ENCODE peak calls at places on chromosomes 6 and 20, in six cellular contexts. One of them, this sample, is unnamed. For H3K9me3, the result is how much of the 10 kb centered on the place peaks cover.

GRCh38 chr20:57897156-57897874 is 187.5 kb upstream of the PMEPA1 start:
- DNase-seq in ovary: no peak
- DNase-seq in fibroblast of lung: no peak
- DNase-seq in lower lobe of right lung: no peak
- DNase-seq in OCI-LY7: no peak
- DNase-seq in cardiac muscle cell: no peak
- DNase-seq in this sample: no peak

GRCh38 chr6:4788482-4788881 is 12.3 kb downstream of the CDYL start:
- DNase-seq in cardiac muscle cell: no peak
- DNase-seq in fibroblast of lung: no peak
- DNase-seq in ovary: no peak
- DNase-seq in OCI-LY7: no peak
- DNase-seq in lower lobe of right lung: no peak
- DNase-seq in this sample: no peak

GRCh38 chr20:1983311-1983710 is 10.5 kb downstream of the PDYN start:
- DNase-seq in cardiac muscle cell: no peak
- DNase-seq in OCI-LY7: no peak
- DNase-seq in lower lobe of right lung: no peak
- DNase-seq in fibroblast of lung: no peak
- DNase-seq in ovary: no peak
- DNase-seq in this sample: no peak

GRCh38 chr6:159279790-159280277 is 110.6 kb downstream of the FNDC1 start:
- DNase-seq in OCI-LY7: no peak
- DNase-seq in ovary: no peak
- DNase-seq in lower lobe of right lung: no peak
- DNase-seq in cardiac muscle cell: peak
- DNase-seq in fibroblast of lung: no peak
- DNase-seq in this sample: no peak

GRCh38 chr20:25000268-25000801 is 7.8 kb upstream of the APMAP start:
- DNase-seq in fibroblast of lung: peak
- DNase-seq in cardiac muscle cell: peak
- DNase-seq in ovary: peak
- DNase-seq in lower lobe of right lung: peak
- DNase-seq in OCI-LY7: no peak
- DNase-seq in this sample: no peak

GRCh38 chr6:146470091-146470770 is 73.4 kb upstream of the RAB32 start:
- DNase-seq in ovary: no peak
- DNase-seq in lower lobe of right lung: no peak
- DNase-seq in cardiac muscle cell: no peak
- DNase-seq in fibroblast of lung: no peak
- DNase-seq in OCI-LY7: no peak
- DNase-seq in this sample: no peak

GRCh38 chr6:155275808-155276480 is 12.1 kb downstream of the CLDN20 start:
- DNase-seq in OCI-LY7: no peak
- DNase-seq in lower lobe of right lung: no peak
- DNase-seq in ovary: no peak
- DNase-seq in cardiac muscle cell: peak
- DNase-seq in fibroblast of lung: no peak
- DNase-seq in this sample: no peak

GRCh38 chr20:37343994-37344355 is 2.0 kb upstream of the SRC start:
- DNase-seq in cardiac muscle cell: no peak
- DNase-seq in lower lobe of right lung: no peak
- DNase-seq in fibroblast of lung: no peak
- DNase-seq in ovary: no peak
- DNase-seq in OCI-LY7: no peak
- DNase-seq in this sample: no peak

GRCh38 chr6:31474871-31475286 is 23.1 kb upstream of the MICB start:
- DNase-seq in fibroblast of lung: no peak
- DNase-seq in cardiac muscle cell: no peak
- DNase-seq in OCI-LY7: no peak
- DNase-seq in lower lobe of right lung: no peak
- DNase-seq in ovary: no peak
- DNase-seq in this sample: peak

GRCh38 chr6:169263836-169264608 is 10.4 kb upstream of the THBS2 start:
- DNase-seq in cardiac muscle cell: peak
- DNase-seq in lower lobe of right lung: no peak
- DNase-seq in fibroblast of lung: peak
- DNase-seq in OCI-LY7: no peak
- DNase-seq in ovary: no peak
- DNase-seq in this sample: no peak

GRCh38 chr6:159252955-159253508 is 83.8 kb downstream of the FNDC1 start:
- DNase-seq in fibroblast of lung: peak
- DNase-seq in lower lobe of right lung: no peak
- DNase-seq in ovary: no peak
- DNase-seq in OCI-LY7: peak
- DNase-seq in cardiac muscle cell: peak
- DNase-seq in this sample: peak

GRCh38 chr20:45853484-45853883 is 3.7 kb downstream of the ACOT8 start:
- DNase-seq in lower lobe of right lung: no peak
- DNase-seq in cardiac muscle cell: no peak
- DNase-seq in OCI-LY7: no peak
- DNase-seq in ovary: no peak
- DNase-seq in fibroblast of lung: no peak
- DNase-seq in this sample: no peak

GRCh38 chr6:151807513-151808330 is at the start of gene ESR1:
- DNase-seq in OCI-LY7: no peak
- DNase-seq in cardiac muscle cell: peak
- DNase-seq in fibroblast of lung: peak
- DNase-seq in ovary: peak
- DNase-seq in lower lobe of right lung: peak
- DNase-seq in this sample: peak

GRCh38 chr6:39956951-39957350 is 22.7 kb upstream of the MOCS1 start:
- DNase-seq in lower lobe of right lung: no peak
- DNase-seq in ovary: no peak
- DNase-seq in fibroblast of lung: no peak
- DNase-seq in OCI-LY7: no peak
- DNase-seq in cardiac muscle cell: peak
- DNase-seq in this sample: no peak

GRCh38 chr20:36462440-36463211 is 78.7 kb upstream of the MYL9 start:
- DNase-seq in cardiac muscle cell: peak
- DNase-seq in fibroblast of lung: peak
- DNase-seq in lower lobe of right lung: peak
- DNase-seq in ovary: peak
- DNase-seq in OCI-LY7: peak
- DNase-seq in this sample: no peak

GRCh38 chr6:22886881-22887581 is 317.7 kb downstream of the HDGFL1 start:
- DNase-seq in ovary: no peak
- DNase-seq in lower lobe of right lung: no peak
- DNase-seq in cardiac muscle cell: peak
- DNase-seq in fibroblast of lung: no peak
- DNase-seq in OCI-LY7: no peak
- DNase-seq in this sample: no peak

GRCh38 chr6:169162968-169163903 is 90.4 kb downstream of the THBS2 start:
- DNase-seq in lower lobe of right lung: no peak
- DNase-seq in fibroblast of lung: peak
- DNase-seq in cardiac muscle cell: peak
- DNase-seq in OCI-LY7: no peak
- DNase-seq in ovary: peak
- DNase-seq in this sample: no peak

GRCh38 chr6:35703554-35703953 is 14.8 kb upstream of the FKBP5 start:
- DNase-seq in cardiac muscle cell: no peak
- DNase-seq in lower lobe of right lung: no peak
- DNase-seq in fibroblast of lung: no peak
- DNase-seq in ovary: no peak
- DNase-seq in OCI-LY7: peak
- DNase-seq in this sample: no peak

GRCh38 chr6:5351552-5351951 is 90.2 kb downstream of the FARS2 start:
- DNase-seq in fibroblast of lung: no peak
- DNase-seq in lower lobe of right lung: no peak
- DNase-seq in cardiac muscle cell: no peak
- DNase-seq in OCI-LY7: no peak
- DNase-seq in ovary: no peak
- DNase-seq in this sample: no peak

GRCh38 chr20:45911486-45912343 is at the start of gene PLTP:
- DNase-seq in fibroblast of lung: peak
- DNase-seq in OCI-LY7: no peak
- DNase-seq in cardiac muscle cell: peak
- DNase-seq in lower lobe of right lung: peak
- DNase-seq in ovary: peak
- DNase-seq in this sample: peak

GRCh38 chr20:438581-439469 is 23.5 kb downstream of the TBC1D20 start:
- DNase-seq in lower lobe of right lung: no peak
- DNase-seq in ovary: no peak
- DNase-seq in cardiac muscle cell: peak
- DNase-seq in fibroblast of lung: no peak
- DNase-seq in OCI-LY7: peak
- DNase-seq in this sample: no peak

GRCh38 chr6:159307246-159307790 is 138.1 kb downstream of the FNDC1 start:
- DNase-seq in lower lobe of right lung: no peak
- DNase-seq in fibroblast of lung: no peak
- DNase-seq in cardiac muscle cell: no peak
- DNase-seq in ovary: no peak
- DNase-seq in OCI-LY7: no peak
- DNase-seq in this sample: no peak

GRCh38 chr20:47493175-47493953 is 8.3 kb upstream of the NCOA3 start:
- DNase-seq in OCI-LY7: peak
- DNase-seq in ovary: peak
- DNase-seq in cardiac muscle cell: peak
- DNase-seq in lower lobe of right lung: peak
- DNase-seq in fibroblast of lung: peak
- DNase-seq in this sample: peak

GRCh38 chr6:18263561-18264337 is 581 bp downstream of the DEK start:
- DNase-seq in OCI-LY7: peak
- DNase-seq in cardiac muscle cell: peak
- DNase-seq in lower lobe of right lung: peak
- DNase-seq in fibroblast of lung: peak
- DNase-seq in ovary: peak
- DNase-seq in this sample: no peak

GRCh38 chr6:18262812-18263560 is 1.3 kb downstream of the DEK start:
- DNase-seq in cardiac muscle cell: peak
- DNase-seq in OCI-LY7: peak
- DNase-seq in ovary: no peak
- DNase-seq in fibroblast of lung: no peak
- DNase-seq in lower lobe of right lung: no peak
- DNase-seq in this sample: no peak

GRCh38 chr6:18259675-18260447 is 4.5 kb downstream of the DEK start:
- DNase-seq in OCI-LY7: no peak
- DNase-seq in fibroblast of lung: no peak
- DNase-seq in lower lobe of right lung: no peak
- DNase-seq in ovary: no peak
- DNase-seq in cardiac muscle cell: no peak
- DNase-seq in this sample: no peak

GRCh38 chr6:18260448-18261106 is 3.8 kb downstream of the DEK start:
- DNase-seq in ovary: no peak
- DNase-seq in fibroblast of lung: peak
- DNase-seq in cardiac muscle cell: peak
- DNase-seq in lower lobe of right lung: peak
- DNase-seq in OCI-LY7: peak
- DNase-seq in this sample: no peak

GRCh38 chr6:18261877-18262276 is 2.5 kb downstream of the DEK start:
- DNase-seq in OCI-LY7: no peak
- DNase-seq in ovary: no peak
- DNase-seq in cardiac muscle cell: no peak
- DNase-seq in lower lobe of right lung: no peak
- DNase-seq in fibroblast of lung: no peak
- DNase-seq in this sample: peak
- H3K4me3 ChIP-seq in OCI-LY7: peak
- H3K4me3 ChIP-seq in ovary: no peak
- H3K4me3 ChIP-seq in cardiac muscle cell: no peak
- H3K4me3 ChIP-seq in lower lobe of right lung: no peak
- H3K4me3 ChIP-seq in fibroblast of lung: peak
- H3K4me3 ChIP-seq in this sample: peak

GRCh38 chr20:30486103-30486478 is 771.4 kb upstream of the DEFB115 start:
- DNase-seq in ovary: no peak
- DNase-seq in cardiac muscle cell: no peak
- DNase-seq in fibroblast of lung: no peak
- DNase-seq in OCI-LY7: no peak
- DNase-seq in lower lobe of right lung: no peak
- DNase-seq in this sample: no peak
- H3K9me3 ChIP-seq in ovary: under half
- H3K9me3 ChIP-seq in cardiac muscle cell: under half
- H3K9me3 ChIP-seq in fibroblast of lung: under half
- H3K9me3 ChIP-seq in OCI-LY7: under half
- H3K9me3 ChIP-seq in lower lobe of right lung: under half
- H3K9me3 ChIP-seq in this sample: under half

GRCh38 chr20:59623133-59623532 is 18.8 kb downstream of the PHACTR3 start:
- DNase-seq in fibroblast of lung: no peak
- DNase-seq in lower lobe of right lung: no peak
- DNase-seq in ovary: no peak
- DNase-seq in OCI-LY7: no peak
- DNase-seq in cardiac muscle cell: no peak
- DNase-seq in this sample: no peak

GRCh38 chr20:59620860-59621485 is 16.6 kb downstream of the PHACTR3 start:
- DNase-seq in fibroblast of lung: no peak
- DNase-seq in cardiac muscle cell: no peak
- DNase-seq in OCI-LY7: no peak
- DNase-seq in ovary: no peak
- DNase-seq in lower lobe of right lung: no peak
- DNase-seq in this sample: no peak

GRCh38 chr20:59624401-59624800 is 20.1 kb downstream of the PHACTR3 start:
- DNase-seq in OCI-LY7: no peak
- DNase-seq in ovary: no peak
- DNase-seq in fibroblast of lung: no peak
- DNase-seq in cardiac muscle cell: no peak
- DNase-seq in lower lobe of right lung: no peak
- DNase-seq in this sample: no peak

GRCh38 chr20:59623583-59623982 is 19.2 kb downstream of the PHACTR3 start:
- DNase-seq in ovary: no peak
- DNase-seq in lower lobe of right lung: no peak
- DNase-seq in fibroblast of lung: no peak
- DNase-seq in cardiac muscle cell: no peak
- DNase-seq in OCI-LY7: no peak
- DNase-seq in this sample: no peak

GRCh38 chr20:59622496-59622895 is 18.2 kb downstream of the PHACTR3 start:
- DNase-seq in fibroblast of lung: no peak
- DNase-seq in ovary: no peak
- DNase-seq in cardiac muscle cell: no peak
- DNase-seq in lower lobe of right lung: no peak
- DNase-seq in OCI-LY7: no peak
- DNase-seq in this sample: no peak
- H3K27ac ChIP-seq in fibroblast of lung: no peak
- H3K27ac ChIP-seq in ovary: no peak
- H3K27ac ChIP-seq in cardiac muscle cell: no peak
- H3K27ac ChIP-seq in lower lobe of right lung: no peak
- H3K27ac ChIP-seq in OCI-LY7: no peak
- H3K27ac ChIP-seq in this sample: no peak

GRCh38 chr6:113662049-113662655 is 195.0 kb upstream of the MARCKS start:
- DNase-seq in lower lobe of right lung: no peak
- DNase-seq in OCI-LY7: no peak
- DNase-seq in fibroblast of lung: no peak
- DNase-seq in ovary: no peak
- DNase-seq in cardiac muscle cell: no peak
- DNase-seq in this sample: no peak
- H3K4me3 ChIP-seq in lower lobe of right lung: no peak
- H3K4me3 ChIP-seq in OCI-LY7: no peak
- H3K4me3 ChIP-seq in fibroblast of lung: no peak
- H3K4me3 ChIP-seq in ovary: no peak
- H3K4me3 ChIP-seq in cardiac muscle cell: no peak
- H3K4me3 ChIP-seq in this sample: no peak

GRCh38 chr6:148422085-148422484 is 79.4 kb downstream of the SASH1 start:
- DNase-seq in fibroblast of lung: no peak
- DNase-seq in lower lobe of right lung: no peak
- DNase-seq in cardiac muscle cell: no peak
- DNase-seq in ovary: no peak
- DNase-seq in OCI-LY7: no peak
- DNase-seq in this sample: no peak
- H3K9me3 ChIP-seq in fibroblast of lung: under half
- H3K9me3 ChIP-seq in lower lobe of right lung: under half
- H3K9me3 ChIP-seq in cardiac muscle cell: under half
- H3K9me3 ChIP-seq in ovary: under half
- H3K9me3 ChIP-seq in OCI-LY7: under half
- H3K9me3 ChIP-seq in this sample: under half